ENCODE peak calls at places on chromosomes 11 and 22, in four cellular contexts. E, U, J and W are unnamed samples.

GRCh38 chr11:86955674-86956522 is 703 bp upstream of the FZD4 start:
- DNase-seq in E (peak), U (peak), J (peak), W (peak)

GRCh38 chr11:86459682-86460460 is 85.2 kb downstream of the CCDC81 start:
- DNase-seq in E (peak), U (no peak), J (peak), W (peak)

GRCh38 chr11:6618117-6619020 is 853 bp downstream of the TPP1 start:
- DNase-seq in E (peak), U (no peak), J (peak), W (peak)

GRCh38 chr11:704799-705645 is 1.0 kb upstream of the EPS8L2 start:
- DNase-seq in E (no peak), U (no peak), J (no peak), W (no peak)

GRCh38 chr11:73189315-73189714 is 28.8 kb upstream of the P2RY2 start:
- DNase-seq in E (no peak), U (no peak), J (no peak), W (no peak)

GRCh38 chr22:42078469-42079318 is 806 bp upstream of the SMDT1 start:
- DNase-seq in E (no peak), U (no peak), J (peak), W (no peak)

GRCh38 chr11:67278939-67279588 is 10.0 kb upstream of the ANKRD13D start:
- DNase-seq in E (no peak), U (no peak), J (no peak), W (no peak)

GRCh38 chr22:29029202-29030000 is 32.2 kb downstream of the C22orf31 start:
- DNase-seq in E (no peak), U (no peak), J (no peak), W (no peak)

GRCh38 chr11:103993502-103993901 is 42.9 kb upstream of the DDI1 start:
- DNase-seq in E (no peak), U (no peak), J (peak), W (no peak)

GRCh38 chr22:17587631-17588030 is 24.3 kb downstream of the SLC25A18 start:
- DNase-seq in E (no peak), U (no peak), J (no peak), W (peak)

GRCh38 chr11:78731008-78731407 is 156.3 kb upstream of the NARS2 start:
- DNase-seq in E (no peak), U (no peak), J (peak), W (no peak)

GRCh38 chr11:127275771-127276170 is 275.2 kb upstream of the KIRREL3 start:
- DNase-seq in E (no peak), U (no peak), J (no peak), W (no peak)

GRCh38 chr11:27460158-27460565 is 12.4 kb downstream of the LGR4 start:
- DNase-seq in E (no peak), U (no peak), J (no peak), W (no peak)

GRCh38 chr11:12439615-12440014 is 62.2 kb downstream of the PARVA start:
- DNase-seq in E (no peak), U (peak), J (no peak), W (no peak)

GRCh38 chr11:115352805-115353483 is 151.3 kb downstream of the CADM1 start:
- DNase-seq in E (no peak), U (no peak), J (no peak), W (no peak)

GRCh38 chr22:49257551-49257951 is 570.1 kb downstream of the BRD1 start:
- DNase-seq in E (no peak), U (no peak), J (no peak), W (no peak)

GRCh38 chr11:75518771-75519653 is 6.7 kb downstream of the GDPD5 start:
- DNase-seq in E (no peak), U (no peak), J (no peak), W (no peak)